ENCODE peak calls at places on chromosomes 13 and 19, in four cellular contexts. One of them, this sample, is unnamed.

GRCh38 chr19:13038306-13039210 is 43.3 kb downstream of the NFIX start:
- DNase-seq in tibial artery: no peak
- DNase-seq in hepatic stellate cell: no peak
- DNase-seq in CD4-positive, alpha-beta T cell: no peak
- DNase-seq in this sample: no peak

GRCh38 chr19:18850560-18851375 is 19.0 kb downstream of the UPF1 start:
- DNase-seq in tibial artery: no peak
- DNase-seq in CD4-positive, alpha-beta T cell: no peak
- DNase-seq in hepatic stellate cell: no peak
- DNase-seq in this sample: no peak

GRCh38 chr13:94525781-94526180 is 46.3 kb upstream of the DCT start:
- DNase-seq in CD4-positive, alpha-beta T cell: no peak
- DNase-seq in tibial artery: no peak
- DNase-seq in hepatic stellate cell: no peak
- DNase-seq in this sample: no peak

GRCh38 chr19:50387176-50387867 is 3.2 kb downstream of the POLD1 start:
- DNase-seq in hepatic stellate cell: no peak
- DNase-seq in tibial artery: no peak
- DNase-seq in CD4-positive, alpha-beta T cell: no peak
- DNase-seq in this sample: no peak

GRCh38 chr13:101691326-101691725 is 238.9 kb downstream of the ITGBL1 start:
- DNase-seq in hepatic stellate cell: no peak
- DNase-seq in tibial artery: no peak
- DNase-seq in CD4-positive, alpha-beta T cell: no peak
- DNase-seq in this sample: no peak

GRCh38 chr13:27878274-27878673 is 41.5 kb upstream of the PDX1 start:
- DNase-seq in CD4-positive, alpha-beta T cell: no peak
- DNase-seq in tibial artery: no peak
- DNase-seq in hepatic stellate cell: no peak
- DNase-seq in this sample: no peak

GRCh38 chr13:84366484-84366883 is 484.2 kb upstream of the SLITRK1 start:
- DNase-seq in tibial artery: no peak
- DNase-seq in hepatic stellate cell: no peak
- DNase-seq in CD4-positive, alpha-beta T cell: no peak
- DNase-seq in this sample: no peak

GRCh38 chr13:97468331-97468730 is 34.4 kb downstream of the RAP2A start:
- DNase-seq in CD4-positive, alpha-beta T cell: no peak
- DNase-seq in hepatic stellate cell: no peak
- DNase-seq in tibial artery: no peak
- DNase-seq in this sample: no peak

GRCh38 chr13:48775804-48776203 is 122.1 kb downstream of the CYSLTR2 start:
- DNase-seq in tibial artery: no peak
- DNase-seq in hepatic stellate cell: peak
- DNase-seq in CD4-positive, alpha-beta T cell: no peak
- DNase-seq in this sample: no peak

GRCh38 chr19:16374436-16374835 is 49.8 kb downstream of the KLF2 start:
- DNase-seq in CD4-positive, alpha-beta T cell: no peak
- DNase-seq in tibial artery: no peak
- DNase-seq in hepatic stellate cell: no peak
- DNase-seq in this sample: no peak

GRCh38 chr19:45506246-45506990 is 861 bp upstream of the VASP start:
- DNase-seq in hepatic stellate cell: peak
- DNase-seq in CD4-positive, alpha-beta T cell: peak
- DNase-seq in tibial artery: peak
- DNase-seq in this sample: peak

This sample was measured in right atrium auricular region.